ENCODE peak calls at places on chromosome 11, in five cellular contexts. D is heart left ventricle, V is tibial nerve, E is stomach, M is HCT116. B is an unnamed sample.

GRCh38 chr11:61828629-61829407 is 718 bp downstream of the FADS2 start:
- DNase-seq in E (no peak), D (peak; percentile 76), M (no peak), V (no peak), B (no peak)

GRCh38 chr11:120375076-120375475 is 38.9 kb downstream of the ARHGEF12 start:
- DNase-seq in V (no peak), E (no peak), M (no peak), D (no peak), B (no peak)

GRCh38 chr11:60757231-60757800 is 649 bp downstream of the MS4A15 start:
- DNase-seq in E (no peak), M (no peak), D (no peak), V (no peak), B (peak; percentile 68)

GRCh38 chr11:86197448-86197847 is 47.1 kb upstream of the EED start:
- DNase-seq in E (no peak), V (no peak), M (no peak), D (no peak), B (no peak)

GRCh38 chr11:72899238-72899637 is 85.0 kb downstream of the ATG16L2 start:
- DNase-seq in M (no peak), V (no peak), D (no peak), E (no peak), B (no peak)

GRCh38 chr11:10603721-10604297 is 35.3 kb upstream of the LYVE1 start:
- DNase-seq in E (no peak), D (no peak), V (no peak), M (no peak), B (no peak)

GRCh38 chr11:30377347-30377746 is 54.4 kb downstream of the ARL14EP start:
- DNase-seq in D (no peak), M (no peak), E (no peak), V (no peak), B (no peak)

GRCh38 chr11:61586792-61587430 is 6.0 kb upstream of the SYT7 start:
- DNase-seq in D (no peak), E (no peak), M (no peak), V (no peak), B (no peak)

GRCh38 chr11:116598036-116598435 is 174.8 kb downstream of the BUD13 start:
- DNase-seq in V (no peak), E (no peak), M (no peak), D (no peak), B (peak; percentile 8)

GRCh38 chr11:94740083-94740974 is 27.8 kb upstream of the AMOTL1 start:
- DNase-seq in E (no peak), V (no peak), M (no peak), D (peak; percentile 78), B (peak; percentile 79)

GRCh38 chr11:96213500-96213899 is 129.5 kb downstream of the MAML2 start:
- DNase-seq in V (no peak), M (no peak), E (no peak), D (no peak), B (no peak)

DNA sequence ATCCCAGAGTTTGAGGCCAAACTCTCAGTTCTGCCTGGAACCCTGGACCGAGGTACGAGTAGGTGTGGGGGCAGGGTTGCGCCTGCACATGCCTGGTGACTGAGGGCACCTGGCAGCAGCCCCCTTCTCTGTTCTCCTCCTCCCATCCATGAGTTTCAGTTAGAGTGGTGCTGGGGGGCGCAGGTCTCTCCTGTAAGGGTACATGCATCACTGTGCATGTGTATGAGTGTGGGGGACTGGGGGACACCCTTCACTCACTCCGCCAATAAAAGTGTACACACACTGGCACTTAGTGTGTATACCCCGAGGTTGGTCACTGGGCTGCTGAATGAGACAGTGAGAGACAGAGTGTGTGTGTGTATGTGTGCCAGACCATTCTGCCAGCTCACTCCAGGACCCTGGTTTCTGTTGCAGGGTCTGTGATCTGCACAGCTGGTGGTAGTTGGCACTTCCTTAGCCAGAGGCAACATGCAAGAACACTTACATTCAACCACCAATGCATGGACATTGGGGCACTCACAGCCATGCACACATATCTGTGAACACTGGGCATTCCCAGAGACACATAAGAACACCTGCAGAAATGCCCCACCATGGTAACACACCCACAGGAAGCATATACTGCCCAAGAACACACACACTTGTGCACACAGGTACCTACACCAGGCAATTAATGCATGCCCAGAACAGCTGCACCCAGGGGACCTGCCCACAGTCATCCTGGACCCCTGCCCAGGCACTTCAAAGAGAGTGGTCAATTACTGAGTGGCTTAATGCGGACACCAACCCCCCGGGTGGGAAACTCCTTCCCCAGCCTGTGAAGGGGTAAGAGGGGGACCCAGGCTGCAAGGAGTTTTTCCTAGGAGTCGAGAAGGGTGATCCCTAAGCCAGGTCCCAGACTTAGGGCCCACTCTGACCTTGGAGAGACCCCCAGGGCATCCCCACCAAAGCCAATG is 1.2 kb upstream of the NRXN2 start:
- DNase-seq in E (no peak), M (no peak), D (no peak), V (no peak), B (no peak)
- H3K27me3 ChIP-seq in E (peaks cover 28% of the 10 kb centered on the region), M (peaks cover 6% of the 10 kb centered on the region), D (peaks cover 32% of the 10 kb centered on the region), V (no peaks in the 10 kb centered on the region), B (peaks cover 40% of the 10 kb centered on the region)

GRCh38 chr11:117816151-117816741 is 8.3 kb downstream of the FXYD2 start:
- DNase-seq in V (no peak), M (no peak), E (no peak), D (peak; percentile 58), B (no peak)
- TF ChIP-seq POLR2A in V (no peak), M (no peak), E (no peak), D (no peak), B (no peak)

GRCh38 chr11:58907780-58908179 is 31.5 kb upstream of the GLYATL1 start:
- DNase-seq in M (no peak), E (no peak), V (no peak), D (no peak), B (no peak)

GRCh38 chr11:58902881-58903280 is 36.4 kb upstream of the GLYATL1 start:
- DNase-seq in M (no peak), D (no peak), V (no peak), E (no peak), B (no peak)

GRCh38 chr11:58900479-58901420 is 38.5 kb upstream of the GLYATL1 start:
- DNase-seq in V (peak; percentile 62), D (peak; percentile 74), E (peak; percentile 83), M (peak; percentile 80), B (peak; percentile 74)

GRCh38 chr11:58905716-58906547 is 33.4 kb upstream of the GLYATL1 start:
- DNase-seq in E (peak; percentile 50), M (no peak), D (peak; percentile 64), V (peak; percentile 33), B (no peak)

GRCh38 chr11:58905141-58905715 is 34.1 kb upstream of the GLYATL1 start:
- DNase-seq in V (no peak), D (peak; percentile 62), E (no peak), M (no peak), B (no peak)
- H3K27ac ChIP-seq in V (no peak overlapping the region), D (no peak overlapping the region), E (peak overlapping the region; percentile 53), M (no peak overlapping the region), B (no peak overlapping the region)

GRCh38 chr11:13297308-13297916 is 19.8 kb downstream of the BMAL1 start:
- DNase-seq in D (no peak), M (no peak), E (no peak), V (no peak), B (peak; percentile 28)

GRCh38 chr11:13297917-13298356 is 20.3 kb downstream of the BMAL1 start:
- DNase-seq in D (no peak), V (no peak), E (no peak), M (no peak), B (no peak)

GRCh38 chr11:13301522-13301921 is 23.9 kb downstream of the BMAL1 start:
- DNase-seq in V (no peak), M (no peak), D (no peak), E (no peak), B (peak; percentile 4)

GRCh38 chr11:13302440-13302958 is 24.9 kb downstream of the BMAL1 start:
- DNase-seq in E (no peak), M (no peak), V (no peak), D (no peak), B (no peak)

GRCh38 chr11:13298765-13299164 is 21.2 kb downstream of the BMAL1 start:
- DNase-seq in M (no peak), D (no peak), E (no peak), V (no peak), B (no peak)
- H3K27me3 ChIP-seq in M (no peaks in the 10 kb centered on the region), D (no peaks in the 10 kb centered on the region), E (no peaks in the 10 kb centered on the region), V (no peaks in the 10 kb centered on the region), B (no peaks in the 10 kb centered on the region)

GRCh38 chr11:69642913-69643632 is 2.1 kb downstream of the CCND1 start:
- DNase-seq in E (peak; percentile 85), D (peak; percentile 93), M (no peak), V (peak; percentile 57), B (peak; percentile 87)
- TF ChIP-seq POLR2A in E (no peak), D (peak; percentile 30), M (no peak), V (no peak), B (no peak)

DNA sequence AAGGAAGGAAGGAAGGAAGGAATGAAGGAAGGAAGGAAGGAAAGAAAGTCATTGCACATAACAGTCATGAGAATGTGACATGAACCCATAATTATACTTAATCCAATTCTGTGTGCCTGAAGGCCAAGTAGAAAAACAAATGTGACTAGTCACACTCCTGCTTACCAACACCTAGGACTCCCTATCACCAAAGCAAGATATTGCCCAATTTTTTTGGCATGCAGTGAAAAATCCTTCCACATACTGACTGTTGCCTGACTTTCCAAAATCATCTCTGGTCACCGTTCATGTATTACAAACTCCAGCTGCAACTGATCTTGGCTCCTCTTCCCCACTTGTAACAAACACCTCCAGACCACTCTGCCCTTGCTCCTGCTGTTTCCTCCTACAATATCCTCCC is 516.8 kb downstream of the OPCML start:
- DNase-seq in D (no peak), V (no peak), E (no peak), M (no peak), B (no peak)
- H3K27ac ChIP-seq in D (no peak overlapping the region), V (no peak overlapping the region), E (no peak overlapping the region), M (no peak overlapping the region), B (no peak overlapping the region)

DNA sequence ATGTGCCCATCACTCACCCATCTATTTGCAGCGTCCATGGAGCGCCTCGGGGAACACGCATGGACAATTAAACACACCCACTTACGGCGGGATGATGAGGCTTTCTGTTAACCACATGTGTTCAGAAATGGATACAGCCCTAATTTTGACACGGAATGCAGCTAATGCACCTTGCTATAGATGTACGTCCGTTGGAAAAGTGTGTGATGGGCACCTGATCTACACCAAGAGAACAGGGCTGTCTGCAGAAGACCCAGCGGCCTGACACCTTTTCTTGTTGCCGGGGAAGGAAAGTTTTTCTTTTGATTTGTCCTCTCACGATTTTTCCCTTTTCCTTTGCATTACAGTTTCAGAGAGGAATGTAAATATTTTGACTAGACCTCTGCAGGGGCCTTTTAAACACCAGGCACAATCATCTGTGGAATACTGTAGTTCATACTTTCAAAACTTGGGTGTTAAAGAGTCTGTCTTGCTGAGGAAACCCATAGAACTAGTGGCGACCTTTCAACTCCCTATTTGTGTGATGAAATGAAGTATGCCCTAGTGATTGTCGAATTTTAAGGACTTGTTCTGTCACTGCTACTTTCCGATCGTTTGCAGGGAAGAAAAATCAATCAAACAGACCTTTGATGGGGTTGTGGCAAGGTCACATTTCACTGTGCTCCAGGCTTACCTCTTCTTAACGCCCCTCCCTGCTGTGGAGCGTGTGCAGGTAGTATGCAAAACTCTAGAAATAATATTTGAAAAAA is 16.5 kb upstream of the PAX6 start:
- DNase-seq in V (no peak), D (no peak), M (no peak), E (no peak), B (no peak)
- H3K27me3 ChIP-seq in V (peaks cover 2% of the 10 kb centered on the region), D (peaks cover 100% of the 10 kb centered on the region), M (no peaks in the 10 kb centered on the region), E (peaks cover 86% of the 10 kb centered on the region), B (peaks cover 100% of the 10 kb centered on the region)